ENCODE peak calls at places on chromosomes 6 and 20, in nine cellular contexts. One of them, this sample, is unnamed.

GRCh38 chr20:50717974-50718761 is 13.2 kb upstream of the PARD6B start:
- DNase-seq in nephron progenitor cell: peak
- DNase-seq in transverse colon: no peak
- DNase-seq in NCI-H1092 treated with DMSO at 0.1 percent for 48 hours: no peak
- DNase-seq in M059J: peak
- DNase-seq in nucleus accumbens: no peak
- DNase-seq in SJSA1: no peak
- DNase-seq in iris pigment epithelial cell: peak
- DNase-seq in A549: peak
- DNase-seq in this sample: no peak

GRCh38 chr6:34615574-34616229 is 59.6 kb upstream of the SPDEF start:
- DNase-seq in nephron progenitor cell: no peak
- DNase-seq in transverse colon: no peak
- DNase-seq in NCI-H1092 treated with DMSO at 0.1 percent for 48 hours: no peak
- DNase-seq in M059J: no peak
- DNase-seq in nucleus accumbens: no peak
- DNase-seq in SJSA1: no peak
- DNase-seq in iris pigment epithelial cell: no peak
- DNase-seq in A549: no peak
- DNase-seq in this sample: no peak

GRCh38 chr6:52364480-52365166 is 2.7 kb downstream of the PAQR8 start:
- DNase-seq in nephron progenitor cell: no peak
- DNase-seq in transverse colon: no peak
- DNase-seq in NCI-H1092 treated with DMSO at 0.1 percent for 48 hours: no peak
- DNase-seq in M059J: no peak
- DNase-seq in nucleus accumbens: peak
- DNase-seq in SJSA1: no peak
- DNase-seq in iris pigment epithelial cell: no peak
- DNase-seq in A549: no peak
- DNase-seq in this sample: no peak

GRCh38 chr6:47651505-47651944 is 46.9 kb upstream of the ADGRF4 start:
- DNase-seq in nephron progenitor cell: no peak
- DNase-seq in transverse colon: no peak
- DNase-seq in NCI-H1092 treated with DMSO at 0.1 percent for 48 hours: no peak
- DNase-seq in M059J: peak
- DNase-seq in nucleus accumbens: no peak
- DNase-seq in SJSA1: no peak
- DNase-seq in iris pigment epithelial cell: peak
- DNase-seq in A549: no peak
- DNase-seq in this sample: peak

GRCh38 chr20:47789081-47789998 is 4.1 kb upstream of the SULF2 start:
- DNase-seq in nephron progenitor cell: peak
- DNase-seq in transverse colon: no peak
- DNase-seq in NCI-H1092 treated with DMSO at 0.1 percent for 48 hours: no peak
- DNase-seq in M059J: peak
- DNase-seq in nucleus accumbens: no peak
- DNase-seq in SJSA1: no peak
- DNase-seq in iris pigment epithelial cell: no peak
- DNase-seq in A549: no peak
- DNase-seq in this sample: no peak

GRCh38 chr6:2404211-2404929 is 159.0 kb upstream of the GMDS start:
- DNase-seq in nephron progenitor cell: no peak
- DNase-seq in transverse colon: no peak
- DNase-seq in NCI-H1092 treated with DMSO at 0.1 percent for 48 hours: no peak
- DNase-seq in M059J: no peak
- DNase-seq in nucleus accumbens: no peak
- DNase-seq in SJSA1: no peak
- DNase-seq in iris pigment epithelial cell: no peak
- DNase-seq in A549: no peak
- DNase-seq in this sample: no peak

GRCh38 chr6:145904391-145904790 is 59.8 kb downstream of the SHPRH start:
- DNase-seq in nephron progenitor cell: no peak
- DNase-seq in transverse colon: no peak
- DNase-seq in NCI-H1092 treated with DMSO at 0.1 percent for 48 hours: no peak
- DNase-seq in M059J: no peak
- DNase-seq in nucleus accumbens: no peak
- DNase-seq in SJSA1: no peak
- DNase-seq in iris pigment epithelial cell: no peak
- DNase-seq in A549: no peak
- DNase-seq in this sample: no peak

GRCh38 chr6:163132050-163132750 is 282.3 kb upstream of the QKI start:
- DNase-seq in nephron progenitor cell: no peak
- DNase-seq in transverse colon: no peak
- DNase-seq in NCI-H1092 treated with DMSO at 0.1 percent for 48 hours: no peak
- DNase-seq in M059J: no peak
- DNase-seq in nucleus accumbens: no peak
- DNase-seq in SJSA1: no peak
- DNase-seq in iris pigment epithelial cell: peak
- DNase-seq in A549: no peak
- DNase-seq in this sample: no peak

GRCh38 chr20:46057856-46058655 is 29.0 kb downstream of the SLC12A5 start:
- DNase-seq in nephron progenitor cell: peak
- DNase-seq in transverse colon: peak
- DNase-seq in NCI-H1092 treated with DMSO at 0.1 percent for 48 hours: no peak
- DNase-seq in M059J: no peak
- DNase-seq in nucleus accumbens: no peak
- DNase-seq in SJSA1: peak
- DNase-seq in iris pigment epithelial cell: peak
- DNase-seq in A549: no peak
- DNase-seq in this sample: peak

GRCh38 chr6:151209071-151209831 is 30.5 kb upstream of the AKAP12 start:
- DNase-seq in nephron progenitor cell: no peak
- DNase-seq in transverse colon: no peak
- DNase-seq in NCI-H1092 treated with DMSO at 0.1 percent for 48 hours: peak
- DNase-seq in M059J: peak
- DNase-seq in nucleus accumbens: no peak
- DNase-seq in SJSA1: no peak
- DNase-seq in iris pigment epithelial cell: peak
- DNase-seq in A549: no peak
- DNase-seq in this sample: peak

GRCh38 chr20:10309326-10309725 is 90.7 kb downstream of the SNAP25 start:
- DNase-seq in nephron progenitor cell: no peak
- DNase-seq in transverse colon: no peak
- DNase-seq in NCI-H1092 treated with DMSO at 0.1 percent for 48 hours: no peak
- DNase-seq in M059J: peak
- DNase-seq in nucleus accumbens: no peak
- DNase-seq in SJSA1: peak
- DNase-seq in iris pigment epithelial cell: peak
- DNase-seq in A549: peak
- DNase-seq in this sample: peak

GRCh38 chr20:51542033-51542893 is at the start of gene NFATC2:
- DNase-seq in nephron progenitor cell: peak
- DNase-seq in transverse colon: peak
- DNase-seq in NCI-H1092 treated with DMSO at 0.1 percent for 48 hours: peak
- DNase-seq in M059J: no peak
- DNase-seq in nucleus accumbens: no peak
- DNase-seq in SJSA1: no peak
- DNase-seq in iris pigment epithelial cell: no peak
- DNase-seq in A549: no peak
- DNase-seq in this sample: no peak

GRCh38 chr6:112760831-112761230 is 413.7 kb downstream of the RFPL4B start:
- DNase-seq in nephron progenitor cell: no peak
- DNase-seq in transverse colon: no peak
- DNase-seq in NCI-H1092 treated with DMSO at 0.1 percent for 48 hours: no peak
- DNase-seq in M059J: peak
- DNase-seq in nucleus accumbens: no peak
- DNase-seq in SJSA1: no peak
- DNase-seq in iris pigment epithelial cell: peak
- DNase-seq in A549: no peak
- DNase-seq in this sample: no peak

GRCh38 chr6:150495126-150495525 is 104.6 kb upstream of the PLEKHG1 start:
- DNase-seq in nephron progenitor cell: no peak
- DNase-seq in transverse colon: no peak
- DNase-seq in NCI-H1092 treated with DMSO at 0.1 percent for 48 hours: no peak
- DNase-seq in M059J: no peak
- DNase-seq in nucleus accumbens: no peak
- DNase-seq in SJSA1: no peak
- DNase-seq in iris pigment epithelial cell: no peak
- DNase-seq in A549: no peak
- DNase-seq in this sample: no peak

GRCh38 chr6:3884007-3884745 is 35.0 kb downstream of the FAM50B start:
- DNase-seq in nephron progenitor cell: no peak
- DNase-seq in transverse colon: no peak
- DNase-seq in NCI-H1092 treated with DMSO at 0.1 percent for 48 hours: peak
- DNase-seq in M059J: peak
- DNase-seq in nucleus accumbens: no peak
- DNase-seq in SJSA1: no peak
- DNase-seq in iris pigment epithelial cell: peak
- DNase-seq in A549: peak
- DNase-seq in this sample: peak

GRCh38 chr20:63696628-63697356 is at the start of gene TNFRSF6B:
- DNase-seq in nephron progenitor cell: peak
- DNase-seq in transverse colon: peak
- DNase-seq in NCI-H1092 treated with DMSO at 0.1 percent for 48 hours: no peak
- DNase-seq in M059J: no peak
- DNase-seq in nucleus accumbens: no peak
- DNase-seq in SJSA1: no peak
- DNase-seq in iris pigment epithelial cell: no peak
- DNase-seq in A549: no peak
- DNase-seq in this sample: no peak

GRCh38 chr20:33183292-33183691 is 15.3 kb downstream of the BPIFA2 start:
- DNase-seq in nephron progenitor cell: no peak
- DNase-seq in transverse colon: no peak
- DNase-seq in NCI-H1092 treated with DMSO at 0.1 percent for 48 hours: no peak
- DNase-seq in M059J: no peak
- DNase-seq in nucleus accumbens: no peak
- DNase-seq in SJSA1: no peak
- DNase-seq in iris pigment epithelial cell: no peak
- DNase-seq in A549: no peak
- DNase-seq in this sample: no peak

GRCh38 chr6:28606424-28607391 is 81.0 kb downstream of the GPX5 start:
- DNase-seq in nephron progenitor cell: peak
- DNase-seq in transverse colon: no peak
- DNase-seq in NCI-H1092 treated with DMSO at 0.1 percent for 48 hours: peak
- DNase-seq in M059J: peak
- DNase-seq in nucleus accumbens: peak
- DNase-seq in SJSA1: peak
- DNase-seq in iris pigment epithelial cell: peak
- DNase-seq in A549: peak
- DNase-seq in this sample: peak

GRCh38 chr20:13111249-13111911 is 102.6 kb downstream of the SPTLC3 start:
- DNase-seq in nephron progenitor cell: no peak
- DNase-seq in transverse colon: no peak
- DNase-seq in NCI-H1092 treated with DMSO at 0.1 percent for 48 hours: peak
- DNase-seq in M059J: no peak
- DNase-seq in nucleus accumbens: no peak
- DNase-seq in SJSA1: no peak
- DNase-seq in iris pigment epithelial cell: no peak
- DNase-seq in A549: no peak
- DNase-seq in this sample: no peak

GRCh38 chr20:31764641-31765305 is 25.7 kb downstream of the TPX2 start:
- DNase-seq in nephron progenitor cell: no peak
- DNase-seq in transverse colon: no peak
- DNase-seq in NCI-H1092 treated with DMSO at 0.1 percent for 48 hours: no peak
- DNase-seq in M059J: peak
- DNase-seq in nucleus accumbens: no peak
- DNase-seq in SJSA1: no peak
- DNase-seq in iris pigment epithelial cell: peak
- DNase-seq in A549: no peak
- DNase-seq in this sample: peak

GRCh38 chr20:57589728-57590484 is 29.0 kb downstream of the PCK1 start:
- DNase-seq in nephron progenitor cell: no peak
- DNase-seq in transverse colon: peak
- DNase-seq in NCI-H1092 treated with DMSO at 0.1 percent for 48 hours: no peak
- DNase-seq in M059J: no peak
- DNase-seq in nucleus accumbens: no peak
- DNase-seq in SJSA1: no peak
- DNase-seq in iris pigment epithelial cell: no peak
- DNase-seq in A549: no peak
- DNase-seq in this sample: no peak

GRCh38 chr6:128111096-128111495 is 210.2 kb upstream of the THEMIS start:
- DNase-seq in nephron progenitor cell: no peak
- DNase-seq in transverse colon: no peak
- DNase-seq in NCI-H1092 treated with DMSO at 0.1 percent for 48 hours: no peak
- DNase-seq in M059J: peak
- DNase-seq in nucleus accumbens: no peak
- DNase-seq in SJSA1: no peak
- DNase-seq in iris pigment epithelial cell: peak
- DNase-seq in A549: no peak
- DNase-seq in this sample: peak

GRCh38 chr6:133983099-133983939 is 30.3 kb downstream of the TBPL1 start:
- DNase-seq in nephron progenitor cell: no peak
- DNase-seq in transverse colon: no peak
- DNase-seq in NCI-H1092 treated with DMSO at 0.1 percent for 48 hours: no peak
- DNase-seq in M059J: peak
- DNase-seq in nucleus accumbens: no peak
- DNase-seq in SJSA1: peak
- DNase-seq in iris pigment epithelial cell: peak
- DNase-seq in A549: no peak
- DNase-seq in this sample: peak

GRCh38 chr6:139536751-139537617 is 162.5 kb upstream of the CITED2 start:
- DNase-seq in nephron progenitor cell: no peak
- DNase-seq in transverse colon: peak
- DNase-seq in NCI-H1092 treated with DMSO at 0.1 percent for 48 hours: no peak
- DNase-seq in M059J: no peak
- DNase-seq in nucleus accumbens: no peak
- DNase-seq in SJSA1: no peak
- DNase-seq in iris pigment epithelial cell: no peak
- DNase-seq in A549: peak
- DNase-seq in this sample: peak

GRCh38 chr20:57313230-57313629 is 16.4 kb upstream of the SPO11 start:
- DNase-seq in nephron progenitor cell: no peak
- DNase-seq in transverse colon: no peak
- DNase-seq in NCI-H1092 treated with DMSO at 0.1 percent for 48 hours: no peak
- DNase-seq in M059J: no peak
- DNase-seq in nucleus accumbens: no peak
- DNase-seq in SJSA1: no peak
- DNase-seq in iris pigment epithelial cell: no peak
- DNase-seq in A549: no peak
- DNase-seq in this sample: no peak

GRCh38 chr6:41638002-41638800 is at the start of gene MDFI:
- DNase-seq in nephron progenitor cell: peak
- DNase-seq in transverse colon: no peak
- DNase-seq in NCI-H1092 treated with DMSO at 0.1 percent for 48 hours: no peak
- DNase-seq in M059J: no peak
- DNase-seq in nucleus accumbens: no peak
- DNase-seq in SJSA1: no peak
- DNase-seq in iris pigment epithelial cell: peak
- DNase-seq in A549: no peak
- DNase-seq in this sample: no peak

GRCh38 chr6:71393471-71393870 is 104.9 kb downstream of the OGFRL1 start:
- DNase-seq in nephron progenitor cell: no peak
- DNase-seq in transverse colon: no peak
- DNase-seq in NCI-H1092 treated with DMSO at 0.1 percent for 48 hours: no peak
- DNase-seq in M059J: peak
- DNase-seq in nucleus accumbens: no peak
- DNase-seq in SJSA1: no peak
- DNase-seq in iris pigment epithelial cell: no peak
- DNase-seq in A549: peak
- DNase-seq in this sample: peak

GRCh38 chr6:4018194-4019111 is 60.5 kb downstream of the FAM217A start:
- DNase-seq in nephron progenitor cell: peak
- DNase-seq in transverse colon: peak
- DNase-seq in NCI-H1092 treated with DMSO at 0.1 percent for 48 hours: peak
- DNase-seq in M059J: peak
- DNase-seq in nucleus accumbens: peak
- DNase-seq in SJSA1: peak
- DNase-seq in iris pigment epithelial cell: peak
- DNase-seq in A549: peak
- DNase-seq in this sample: peak

GRCh38 chr6:123534264-123534663 is 102.5 kb downstream of the TRDN start:
- DNase-seq in nephron progenitor cell: no peak
- DNase-seq in transverse colon: no peak
- DNase-seq in NCI-H1092 treated with DMSO at 0.1 percent for 48 hours: no peak
- DNase-seq in M059J: peak
- DNase-seq in nucleus accumbens: no peak
- DNase-seq in SJSA1: no peak
- DNase-seq in iris pigment epithelial cell: no peak
- DNase-seq in A549: no peak
- DNase-seq in this sample: no peak

GRCh38 chr20:10715035-10715434 is 41.2 kb upstream of the JAG1 start:
- DNase-seq in nephron progenitor cell: no peak
- DNase-seq in transverse colon: no peak
- DNase-seq in NCI-H1092 treated with DMSO at 0.1 percent for 48 hours: no peak
- DNase-seq in M059J: peak
- DNase-seq in nucleus accumbens: no peak
- DNase-seq in SJSA1: peak
- DNase-seq in iris pigment epithelial cell: peak
- DNase-seq in A549: peak
- DNase-seq in this sample: peak

GRCh38 chr6:89610149-89610642 is 28.4 kb downstream of the LYRM2 start:
- DNase-seq in nephron progenitor cell: peak
- DNase-seq in transverse colon: peak
- DNase-seq in NCI-H1092 treated with DMSO at 0.1 percent for 48 hours: peak
- DNase-seq in M059J: peak
- DNase-seq in nucleus accumbens: peak
- DNase-seq in SJSA1: no peak
- DNase-seq in iris pigment epithelial cell: peak
- DNase-seq in A549: peak
- DNase-seq in this sample: peak